ENCODE peak calls at places on chromosomes 7 and 10, in ten cellular contexts. One of them, this sample, is unnamed.
A peak's percentile ranks its signal among the peaks of the same experiment; 100 is the strongest.

GRCh38 chr7:64183126-64183742 is 23.8 kb upstream of the ZNF735 start:
- DNase-seq in stimulated activated CD4-positive, alpha-beta T cell treated with anti-CD3 and anti-CD28 coated beads, TNF-alpha, amount 100 ng/mL, for 1 hour: no peak
- DNase-seq in COR-L47: no peak
- DNase-seq in T1000: no peak
- DNase-seq in colonic mucosa: no peak
- DNase-seq in activated T-cell treated with anti-CD3 and anti-CD28 coated beads for 1 hour: peak; percentile 29
- DNase-seq in neural crest cell: no peak
- DNase-seq in activated CD8-positive, alpha-beta memory T cell treated with anti-CD3 and anti-CD28 coated beads for 1 hour: peak; percentile 19
- DNase-seq in stimulated activated CD8-positive, alpha-beta memory T cell treated with anti-CD3 and anti-CD28 coated beads, Interleukin-7, amount 100 ng/mL, for 1 hour: no peak
- DNase-seq in naive thymus-derived CD8-positive, alpha-beta T cell: no peak
- DNase-seq in this sample: no peak

GRCh38 chr7:158191671-158192070 is 396.0 kb downstream of the PTPRN2 start:
- DNase-seq in stimulated activated CD8-positive, alpha-beta memory T cell treated with anti-CD3 and anti-CD28 coated beads, Interleukin-7, amount 100 ng/mL, for 1 hour: no peak
- DNase-seq in COR-L47: no peak
- DNase-seq in naive thymus-derived CD8-positive, alpha-beta T cell: no peak
- DNase-seq in stimulated activated CD4-positive, alpha-beta T cell treated with anti-CD3 and anti-CD28 coated beads, TNF-alpha, amount 100 ng/mL, for 1 hour: no peak
- DNase-seq in colonic mucosa: no peak
- DNase-seq in T1000: no peak
- DNase-seq in neural crest cell: no peak
- DNase-seq in activated T-cell treated with anti-CD3 and anti-CD28 coated beads for 1 hour: no peak
- DNase-seq in activated CD8-positive, alpha-beta memory T cell treated with anti-CD3 and anti-CD28 coated beads for 1 hour: no peak
- DNase-seq in this sample: no peak

GRCh38 chr10:72328045-72328828 is 26.5 kb downstream of the DNAJB12 start:
- DNase-seq in neural crest cell: peak; percentile 62
- DNase-seq in activated CD8-positive, alpha-beta memory T cell treated with anti-CD3 and anti-CD28 coated beads for 1 hour: no peak
- DNase-seq in COR-L47: peak; percentile 32
- DNase-seq in T1000: peak; percentile 70
- DNase-seq in stimulated activated CD8-positive, alpha-beta memory T cell treated with anti-CD3 and anti-CD28 coated beads, Interleukin-7, amount 100 ng/mL, for 1 hour: no peak
- DNase-seq in activated T-cell treated with anti-CD3 and anti-CD28 coated beads for 1 hour: no peak
- DNase-seq in stimulated activated CD4-positive, alpha-beta T cell treated with anti-CD3 and anti-CD28 coated beads, TNF-alpha, amount 100 ng/mL, for 1 hour: no peak
- DNase-seq in colonic mucosa: peak; percentile 77
- DNase-seq in naive thymus-derived CD8-positive, alpha-beta T cell: no peak
- DNase-seq in this sample: no peak

GRCh38 chr10:11595395-11595692 is 16.1 kb downstream of the USP6NL start:
- DNase-seq in COR-L47: no peak
- DNase-seq in activated CD8-positive, alpha-beta memory T cell treated with anti-CD3 and anti-CD28 coated beads for 1 hour: no peak
- DNase-seq in T1000: no peak
- DNase-seq in colonic mucosa: no peak
- DNase-seq in stimulated activated CD8-positive, alpha-beta memory T cell treated with anti-CD3 and anti-CD28 coated beads, Interleukin-7, amount 100 ng/mL, for 1 hour: no peak
- DNase-seq in naive thymus-derived CD8-positive, alpha-beta T cell: no peak
- DNase-seq in neural crest cell: no peak
- DNase-seq in activated T-cell treated with anti-CD3 and anti-CD28 coated beads for 1 hour: no peak
- DNase-seq in stimulated activated CD4-positive, alpha-beta T cell treated with anti-CD3 and anti-CD28 coated beads, TNF-alpha, amount 100 ng/mL, for 1 hour: no peak
- DNase-seq in this sample: no peak

GRCh38 chr10:70381491-70382421 is 669 bp downstream of the LRRC20 start:
- DNase-seq in stimulated activated CD8-positive, alpha-beta memory T cell treated with anti-CD3 and anti-CD28 coated beads, Interleukin-7, amount 100 ng/mL, for 1 hour: no peak
- DNase-seq in COR-L47: no peak
- DNase-seq in colonic mucosa: peak; percentile 52
- DNase-seq in T1000: no peak
- DNase-seq in stimulated activated CD4-positive, alpha-beta T cell treated with anti-CD3 and anti-CD28 coated beads, TNF-alpha, amount 100 ng/mL, for 1 hour: no peak
- DNase-seq in naive thymus-derived CD8-positive, alpha-beta T cell: peak; percentile 3
- DNase-seq in activated T-cell treated with anti-CD3 and anti-CD28 coated beads for 1 hour: no peak
- DNase-seq in neural crest cell: peak; percentile 45
- DNase-seq in activated CD8-positive, alpha-beta memory T cell treated with anti-CD3 and anti-CD28 coated beads for 1 hour: no peak
- DNase-seq in this sample: no peak

GRCh38 chr7:377069-378040 is 87.4 kb downstream of the FOXL3 start:
- DNase-seq in activated CD8-positive, alpha-beta memory T cell treated with anti-CD3 and anti-CD28 coated beads for 1 hour: no peak
- DNase-seq in naive thymus-derived CD8-positive, alpha-beta T cell: no peak
- DNase-seq in stimulated activated CD4-positive, alpha-beta T cell treated with anti-CD3 and anti-CD28 coated beads, TNF-alpha, amount 100 ng/mL, for 1 hour: no peak
- DNase-seq in COR-L47: no peak
- DNase-seq in colonic mucosa: peak; percentile 16
- DNase-seq in stimulated activated CD8-positive, alpha-beta memory T cell treated with anti-CD3 and anti-CD28 coated beads, Interleukin-7, amount 100 ng/mL, for 1 hour: no peak
- DNase-seq in neural crest cell: no peak
- DNase-seq in T1000: no peak
- DNase-seq in activated T-cell treated with anti-CD3 and anti-CD28 coated beads for 1 hour: no peak
- DNase-seq in this sample: peak; percentile 68

GRCh38 chr10:21500578-21500910 is 24.9 kb downstream of the SKIDA1 start:
- DNase-seq in T1000: no peak
- DNase-seq in activated CD8-positive, alpha-beta memory T cell treated with anti-CD3 and anti-CD28 coated beads for 1 hour: no peak
- DNase-seq in stimulated activated CD4-positive, alpha-beta T cell treated with anti-CD3 and anti-CD28 coated beads, TNF-alpha, amount 100 ng/mL, for 1 hour: no peak
- DNase-seq in COR-L47: no peak
- DNase-seq in naive thymus-derived CD8-positive, alpha-beta T cell: no peak
- DNase-seq in neural crest cell: no peak
- DNase-seq in colonic mucosa: no peak
- DNase-seq in stimulated activated CD8-positive, alpha-beta memory T cell treated with anti-CD3 and anti-CD28 coated beads, Interleukin-7, amount 100 ng/mL, for 1 hour: no peak
- DNase-seq in activated T-cell treated with anti-CD3 and anti-CD28 coated beads for 1 hour: no peak
- DNase-seq in this sample: no peak

GRCh38 chr10:127715782-127716378 is 21.1 kb upstream of the FOXI2 start:
- DNase-seq in activated T-cell treated with anti-CD3 and anti-CD28 coated beads for 1 hour: no peak
- DNase-seq in naive thymus-derived CD8-positive, alpha-beta T cell: no peak
- DNase-seq in T1000: no peak
- DNase-seq in neural crest cell: no peak
- DNase-seq in colonic mucosa: no peak
- DNase-seq in COR-L47: no peak
- DNase-seq in stimulated activated CD4-positive, alpha-beta T cell treated with anti-CD3 and anti-CD28 coated beads, TNF-alpha, amount 100 ng/mL, for 1 hour: no peak
- DNase-seq in activated CD8-positive, alpha-beta memory T cell treated with anti-CD3 and anti-CD28 coated beads for 1 hour: no peak
- DNase-seq in stimulated activated CD8-positive, alpha-beta memory T cell treated with anti-CD3 and anti-CD28 coated beads, Interleukin-7, amount 100 ng/mL, for 1 hour: no peak
- DNase-seq in this sample: no peak

GRCh38 chr10:14325325-14325955 is 5.3 kb downstream of the FRMD4A start:
- DNase-seq in T1000: no peak
- DNase-seq in neural crest cell: peak; percentile 46
- DNase-seq in COR-L47: no peak
- DNase-seq in activated CD8-positive, alpha-beta memory T cell treated with anti-CD3 and anti-CD28 coated beads for 1 hour: peak; percentile 36
- DNase-seq in stimulated activated CD4-positive, alpha-beta T cell treated with anti-CD3 and anti-CD28 coated beads, TNF-alpha, amount 100 ng/mL, for 1 hour: no peak
- DNase-seq in activated T-cell treated with anti-CD3 and anti-CD28 coated beads for 1 hour: peak; percentile 42
- DNase-seq in naive thymus-derived CD8-positive, alpha-beta T cell: no peak
- DNase-seq in colonic mucosa: peak; percentile 50
- DNase-seq in stimulated activated CD8-positive, alpha-beta memory T cell treated with anti-CD3 and anti-CD28 coated beads, Interleukin-7, amount 100 ng/mL, for 1 hour: peak; percentile 23
- DNase-seq in this sample: no peak

GRCh38 chr7:106281919-106282318 is 2.9 kb downstream of the NAMPT start:
- DNase-seq in activated CD8-positive, alpha-beta memory T cell treated with anti-CD3 and anti-CD28 coated beads for 1 hour: no peak
- DNase-seq in stimulated activated CD4-positive, alpha-beta T cell treated with anti-CD3 and anti-CD28 coated beads, TNF-alpha, amount 100 ng/mL, for 1 hour: no peak
- DNase-seq in colonic mucosa: no peak
- DNase-seq in stimulated activated CD8-positive, alpha-beta memory T cell treated with anti-CD3 and anti-CD28 coated beads, Interleukin-7, amount 100 ng/mL, for 1 hour: no peak
- DNase-seq in T1000: no peak
- DNase-seq in COR-L47: no peak
- DNase-seq in naive thymus-derived CD8-positive, alpha-beta T cell: no peak
- DNase-seq in activated T-cell treated with anti-CD3 and anti-CD28 coated beads for 1 hour: no peak
- DNase-seq in neural crest cell: no peak
- DNase-seq in this sample: no peak

GRCh38 chr7:2047272-2047581 is 185.5 kb downstream of the MAD1L1 start:
- DNase-seq in activated T-cell treated with anti-CD3 and anti-CD28 coated beads for 1 hour: no peak
- DNase-seq in stimulated activated CD8-positive, alpha-beta memory T cell treated with anti-CD3 and anti-CD28 coated beads, Interleukin-7, amount 100 ng/mL, for 1 hour: no peak
- DNase-seq in naive thymus-derived CD8-positive, alpha-beta T cell: no peak
- DNase-seq in activated CD8-positive, alpha-beta memory T cell treated with anti-CD3 and anti-CD28 coated beads for 1 hour: no peak
- DNase-seq in COR-L47: no peak
- DNase-seq in colonic mucosa: no peak
- DNase-seq in stimulated activated CD4-positive, alpha-beta T cell treated with anti-CD3 and anti-CD28 coated beads, TNF-alpha, amount 100 ng/mL, for 1 hour: no peak
- DNase-seq in T1000: no peak
- DNase-seq in neural crest cell: no peak
- DNase-seq in this sample: no peak

GRCh38 chr7:24401628-24402593 is 117.9 kb downstream of the NPY start:
- DNase-seq in colonic mucosa: no peak
- DNase-seq in activated CD8-positive, alpha-beta memory T cell treated with anti-CD3 and anti-CD28 coated beads for 1 hour: no peak
- DNase-seq in stimulated activated CD8-positive, alpha-beta memory T cell treated with anti-CD3 and anti-CD28 coated beads, Interleukin-7, amount 100 ng/mL, for 1 hour: no peak
- DNase-seq in COR-L47: no peak
- DNase-seq in activated T-cell treated with anti-CD3 and anti-CD28 coated beads for 1 hour: no peak
- DNase-seq in stimulated activated CD4-positive, alpha-beta T cell treated with anti-CD3 and anti-CD28 coated beads, TNF-alpha, amount 100 ng/mL, for 1 hour: no peak
- DNase-seq in neural crest cell: no peak
- DNase-seq in T1000: no peak
- DNase-seq in naive thymus-derived CD8-positive, alpha-beta T cell: no peak
- DNase-seq in this sample: no peak

GRCh38 chr10:125172694-125173093 is 12.3 kb upstream of the CTBP2 start:
- DNase-seq in naive thymus-derived CD8-positive, alpha-beta T cell: no peak
- DNase-seq in colonic mucosa: no peak
- DNase-seq in stimulated activated CD4-positive, alpha-beta T cell treated with anti-CD3 and anti-CD28 coated beads, TNF-alpha, amount 100 ng/mL, for 1 hour: no peak
- DNase-seq in neural crest cell: no peak
- DNase-seq in activated T-cell treated with anti-CD3 and anti-CD28 coated beads for 1 hour: no peak
- DNase-seq in COR-L47: no peak
- DNase-seq in stimulated activated CD8-positive, alpha-beta memory T cell treated with anti-CD3 and anti-CD28 coated beads, Interleukin-7, amount 100 ng/mL, for 1 hour: no peak
- DNase-seq in T1000: no peak
- DNase-seq in activated CD8-positive, alpha-beta memory T cell treated with anti-CD3 and anti-CD28 coated beads for 1 hour: no peak
- DNase-seq in this sample: peak; percentile 47

GRCh38 chr7:152511736-152512135 is 75.9 kb upstream of the KMT2C start:
- DNase-seq in neural crest cell: no peak
- DNase-seq in stimulated activated CD4-positive, alpha-beta T cell treated with anti-CD3 and anti-CD28 coated beads, TNF-alpha, amount 100 ng/mL, for 1 hour: no peak
- DNase-seq in activated CD8-positive, alpha-beta memory T cell treated with anti-CD3 and anti-CD28 coated beads for 1 hour: no peak
- DNase-seq in T1000: no peak
- DNase-seq in stimulated activated CD8-positive, alpha-beta memory T cell treated with anti-CD3 and anti-CD28 coated beads, Interleukin-7, amount 100 ng/mL, for 1 hour: no peak
- DNase-seq in colonic mucosa: no peak
- DNase-seq in activated T-cell treated with anti-CD3 and anti-CD28 coated beads for 1 hour: no peak
- DNase-seq in COR-L47: no peak
- DNase-seq in naive thymus-derived CD8-positive, alpha-beta T cell: no peak
- DNase-seq in this sample: no peak

GRCh38 chr10:78524342-78524741 is 490.7 kb downstream of the RPS24 start:
- DNase-seq in colonic mucosa: no peak
- DNase-seq in activated T-cell treated with anti-CD3 and anti-CD28 coated beads for 1 hour: no peak
- DNase-seq in activated CD8-positive, alpha-beta memory T cell treated with anti-CD3 and anti-CD28 coated beads for 1 hour: no peak
- DNase-seq in naive thymus-derived CD8-positive, alpha-beta T cell: no peak
- DNase-seq in stimulated activated CD4-positive, alpha-beta T cell treated with anti-CD3 and anti-CD28 coated beads, TNF-alpha, amount 100 ng/mL, for 1 hour: no peak
- DNase-seq in T1000: no peak
- DNase-seq in neural crest cell: no peak
- DNase-seq in stimulated activated CD8-positive, alpha-beta memory T cell treated with anti-CD3 and anti-CD28 coated beads, Interleukin-7, amount 100 ng/mL, for 1 hour: no peak
- DNase-seq in COR-L47: no peak
- DNase-seq in this sample: no peak

GRCh38 chr10:16049775-16050174 is 189.5 kb upstream of the MINDY3 start:
- DNase-seq in activated T-cell treated with anti-CD3 and anti-CD28 coated beads for 1 hour: no peak
- DNase-seq in naive thymus-derived CD8-positive, alpha-beta T cell: no peak
- DNase-seq in activated CD8-positive, alpha-beta memory T cell treated with anti-CD3 and anti-CD28 coated beads for 1 hour: no peak
- DNase-seq in COR-L47: no peak
- DNase-seq in T1000: no peak
- DNase-seq in stimulated activated CD8-positive, alpha-beta memory T cell treated with anti-CD3 and anti-CD28 coated beads, Interleukin-7, amount 100 ng/mL, for 1 hour: no peak
- DNase-seq in colonic mucosa: no peak
- DNase-seq in stimulated activated CD4-positive, alpha-beta T cell treated with anti-CD3 and anti-CD28 coated beads, TNF-alpha, amount 100 ng/mL, for 1 hour: no peak
- DNase-seq in neural crest cell: no peak
- DNase-seq in this sample: no peak

GRCh38 chr7:46468753-46469356 is 547.8 kb upstream of the IGFBP3 start:
- DNase-seq in activated T-cell treated with anti-CD3 and anti-CD28 coated beads for 1 hour: no peak
- DNase-seq in T1000: no peak
- DNase-seq in COR-L47: peak; percentile 1
- DNase-seq in neural crest cell: peak; percentile 3
- DNase-seq in stimulated activated CD4-positive, alpha-beta T cell treated with anti-CD3 and anti-CD28 coated beads, TNF-alpha, amount 100 ng/mL, for 1 hour: no peak
- DNase-seq in stimulated activated CD8-positive, alpha-beta memory T cell treated with anti-CD3 and anti-CD28 coated beads, Interleukin-7, amount 100 ng/mL, for 1 hour: no peak
- DNase-seq in naive thymus-derived CD8-positive, alpha-beta T cell: no peak
- DNase-seq in activated CD8-positive, alpha-beta memory T cell treated with anti-CD3 and anti-CD28 coated beads for 1 hour: no peak
- DNase-seq in colonic mucosa: no peak
- DNase-seq in this sample: no peak

GRCh38 chr7:12257582-12257981 is 46.5 kb downstream of the TMEM106B start:
- DNase-seq in stimulated activated CD8-positive, alpha-beta memory T cell treated with anti-CD3 and anti-CD28 coated beads, Interleukin-7, amount 100 ng/mL, for 1 hour: no peak
- DNase-seq in T1000: no peak
- DNase-seq in colonic mucosa: no peak
- DNase-seq in naive thymus-derived CD8-positive, alpha-beta T cell: no peak
- DNase-seq in COR-L47: no peak
- DNase-seq in stimulated activated CD4-positive, alpha-beta T cell treated with anti-CD3 and anti-CD28 coated beads, TNF-alpha, amount 100 ng/mL, for 1 hour: no peak
- DNase-seq in activated CD8-positive, alpha-beta memory T cell treated with anti-CD3 and anti-CD28 coated beads for 1 hour: no peak
- DNase-seq in neural crest cell: no peak
- DNase-seq in activated T-cell treated with anti-CD3 and anti-CD28 coated beads for 1 hour: no peak
- DNase-seq in this sample: no peak

GRCh38 chr7:11212080-11212711 is 238.5 kb downstream of the PHF14 start:
- DNase-seq in colonic mucosa: peak; percentile 60
- DNase-seq in stimulated activated CD4-positive, alpha-beta T cell treated with anti-CD3 and anti-CD28 coated beads, TNF-alpha, amount 100 ng/mL, for 1 hour: no peak
- DNase-seq in activated T-cell treated with anti-CD3 and anti-CD28 coated beads for 1 hour: peak; percentile 14
- DNase-seq in naive thymus-derived CD8-positive, alpha-beta T cell: peak; percentile 3
- DNase-seq in activated CD8-positive, alpha-beta memory T cell treated with anti-CD3 and anti-CD28 coated beads for 1 hour: no peak
- DNase-seq in T1000: no peak
- DNase-seq in neural crest cell: peak; percentile 53
- DNase-seq in COR-L47: peak; percentile 77
- DNase-seq in stimulated activated CD8-positive, alpha-beta memory T cell treated with anti-CD3 and anti-CD28 coated beads, Interleukin-7, amount 100 ng/mL, for 1 hour: peak; percentile 2
- DNase-seq in this sample: no peak

GRCh38 chr7:112462236-112462635 is 12.0 kb downstream of the IFRD1 start:
- DNase-seq in T1000: no peak
- DNase-seq in colonic mucosa: peak; percentile 50
- DNase-seq in stimulated activated CD8-positive, alpha-beta memory T cell treated with anti-CD3 and anti-CD28 coated beads, Interleukin-7, amount 100 ng/mL, for 1 hour: no peak
- DNase-seq in activated T-cell treated with anti-CD3 and anti-CD28 coated beads for 1 hour: no peak
- DNase-seq in stimulated activated CD4-positive, alpha-beta T cell treated with anti-CD3 and anti-CD28 coated beads, TNF-alpha, amount 100 ng/mL, for 1 hour: no peak
- DNase-seq in neural crest cell: no peak
- DNase-seq in COR-L47: peak; percentile 56
- DNase-seq in activated CD8-positive, alpha-beta memory T cell treated with anti-CD3 and anti-CD28 coated beads for 1 hour: no peak
- DNase-seq in naive thymus-derived CD8-positive, alpha-beta T cell: no peak
- DNase-seq in this sample: no peak

GRCh38 chr10:50561266-50561665 is 62.5 kb downstream of the SGMS1 start:
- DNase-seq in stimulated activated CD4-positive, alpha-beta T cell treated with anti-CD3 and anti-CD28 coated beads, TNF-alpha, amount 100 ng/mL, for 1 hour: no peak
- DNase-seq in naive thymus-derived CD8-positive, alpha-beta T cell: no peak
- DNase-seq in colonic mucosa: no peak
- DNase-seq in COR-L47: no peak
- DNase-seq in activated CD8-positive, alpha-beta memory T cell treated with anti-CD3 and anti-CD28 coated beads for 1 hour: no peak
- DNase-seq in stimulated activated CD8-positive, alpha-beta memory T cell treated with anti-CD3 and anti-CD28 coated beads, Interleukin-7, amount 100 ng/mL, for 1 hour: no peak
- DNase-seq in activated T-cell treated with anti-CD3 and anti-CD28 coated beads for 1 hour: no peak
- DNase-seq in neural crest cell: no peak
- DNase-seq in T1000: no peak
- DNase-seq in this sample: no peak

GRCh38 chr7:6209340-6209739 is 63.1 kb downstream of the CYTH3 start:
- DNase-seq in colonic mucosa: no peak
- DNase-seq in activated T-cell treated with anti-CD3 and anti-CD28 coated beads for 1 hour: no peak
- DNase-seq in stimulated activated CD8-positive, alpha-beta memory T cell treated with anti-CD3 and anti-CD28 coated beads, Interleukin-7, amount 100 ng/mL, for 1 hour: no peak
- DNase-seq in activated CD8-positive, alpha-beta memory T cell treated with anti-CD3 and anti-CD28 coated beads for 1 hour: no peak
- DNase-seq in stimulated activated CD4-positive, alpha-beta T cell treated with anti-CD3 and anti-CD28 coated beads, TNF-alpha, amount 100 ng/mL, for 1 hour: no peak
- DNase-seq in naive thymus-derived CD8-positive, alpha-beta T cell: no peak
- DNase-seq in T1000: no peak
- DNase-seq in COR-L47: no peak
- DNase-seq in neural crest cell: no peak
- DNase-seq in this sample: no peak

GRCh38 chr7:24891173-24891787 is 88.7 kb downstream of the OSBPL3 start:
- DNase-seq in activated T-cell treated with anti-CD3 and anti-CD28 coated beads for 1 hour: no peak
- DNase-seq in activated CD8-positive, alpha-beta memory T cell treated with anti-CD3 and anti-CD28 coated beads for 1 hour: no peak
- DNase-seq in colonic mucosa: no peak
- DNase-seq in T1000: no peak
- DNase-seq in stimulated activated CD8-positive, alpha-beta memory T cell treated with anti-CD3 and anti-CD28 coated beads, Interleukin-7, amount 100 ng/mL, for 1 hour: no peak
- DNase-seq in COR-L47: peak; percentile 46
- DNase-seq in neural crest cell: no peak
- DNase-seq in stimulated activated CD4-positive, alpha-beta T cell treated with anti-CD3 and anti-CD28 coated beads, TNF-alpha, amount 100 ng/mL, for 1 hour: no peak
- DNase-seq in naive thymus-derived CD8-positive, alpha-beta T cell: no peak
- DNase-seq in this sample: no peak

GRCh38 chr7:70298780-70299446 is 700.6 kb downstream of the AUTS2 start:
- DNase-seq in stimulated activated CD8-positive, alpha-beta memory T cell treated with anti-CD3 and anti-CD28 coated beads, Interleukin-7, amount 100 ng/mL, for 1 hour: no peak
- DNase-seq in activated CD8-positive, alpha-beta memory T cell treated with anti-CD3 and anti-CD28 coated beads for 1 hour: no peak
- DNase-seq in colonic mucosa: no peak
- DNase-seq in stimulated activated CD4-positive, alpha-beta T cell treated with anti-CD3 and anti-CD28 coated beads, TNF-alpha, amount 100 ng/mL, for 1 hour: no peak
- DNase-seq in COR-L47: no peak
- DNase-seq in T1000: no peak
- DNase-seq in naive thymus-derived CD8-positive, alpha-beta T cell: no peak
- DNase-seq in activated T-cell treated with anti-CD3 and anti-CD28 coated beads for 1 hour: no peak
- DNase-seq in neural crest cell: no peak
- DNase-seq in this sample: no peak

GRCh38 chr7:43764039-43764789 is 5.7 kb downstream of the BLVRA start:
- DNase-seq in neural crest cell: no peak
- DNase-seq in COR-L47: no peak
- DNase-seq in colonic mucosa: peak; percentile 50
- DNase-seq in stimulated activated CD8-positive, alpha-beta memory T cell treated with anti-CD3 and anti-CD28 coated beads, Interleukin-7, amount 100 ng/mL, for 1 hour: peak; percentile 8
- DNase-seq in activated CD8-positive, alpha-beta memory T cell treated with anti-CD3 and anti-CD28 coated beads for 1 hour: peak; percentile 8
- DNase-seq in T1000: no peak
- DNase-seq in activated T-cell treated with anti-CD3 and anti-CD28 coated beads for 1 hour: peak; percentile 36
- DNase-seq in naive thymus-derived CD8-positive, alpha-beta T cell: peak; percentile 6
- DNase-seq in stimulated activated CD4-positive, alpha-beta T cell treated with anti-CD3 and anti-CD28 coated beads, TNF-alpha, amount 100 ng/mL, for 1 hour: no peak
- DNase-seq in this sample: no peak

GRCh38 chr7:141701489-141702046 is 398 bp downstream of the DENND11 start:
- DNase-seq in colonic mucosa: peak; percentile 53
- DNase-seq in stimulated activated CD8-positive, alpha-beta memory T cell treated with anti-CD3 and anti-CD28 coated beads, Interleukin-7, amount 100 ng/mL, for 1 hour: peak; percentile 48
- DNase-seq in activated T-cell treated with anti-CD3 and anti-CD28 coated beads for 1 hour: peak; percentile 51
- DNase-seq in COR-L47: peak; percentile 48
- DNase-seq in naive thymus-derived CD8-positive, alpha-beta T cell: peak; percentile 77
- DNase-seq in T1000: no peak
- DNase-seq in stimulated activated CD4-positive, alpha-beta T cell treated with anti-CD3 and anti-CD28 coated beads, TNF-alpha, amount 100 ng/mL, for 1 hour: peak; percentile 43
- DNase-seq in activated CD8-positive, alpha-beta memory T cell treated with anti-CD3 and anti-CD28 coated beads for 1 hour: peak; percentile 52
- DNase-seq in neural crest cell: peak; percentile 43
- DNase-seq in this sample: peak; percentile 73

This sample was measured in type B pancreatic cell.